ENCODE peak calls at places on chromosome 20, in six cellular contexts. Y, I, C, R, J and S are unnamed samples.

GRCh38 chr20:52524865-52525264 is 333.3 kb upstream of the ZFP64 start:
- DNase-seq in Y (no peak), I (no peak), C (no peak), R (no peak), J (no peak), S (no peak)

GRCh38 chr20:37520417-37520751 is 666 bp upstream of the NNAT start:
- DNase-seq in Y (no peak), I (no peak), C (no peak), R (no peak), J (no peak), S (no peak)

GRCh38 chr20:33893314-33893713 is 82.2 kb downstream of the CHMP4B start:
- DNase-seq in Y (no peak), I (no peak), C (no peak), R (no peak), J (no peak), S (no peak)

GRCh38 chr20:2637246-2637645 is 15.2 kb upstream of the NOP56 start:
- DNase-seq in Y (no peak), I (no peak), C (no peak), R (no peak), J (no peak), S (no peak)

GRCh38 chr20:51500936-51501335 is 41.6 kb downstream of the NFATC2 start:
- DNase-seq in Y (peak), I (no peak), C (no peak), R (no peak), J (no peak), S (no peak)

GRCh38 chr20:58553841-58554240 is 38.6 kb upstream of the APCDD1L start:
- DNase-seq in Y (no peak), I (no peak), C (no peak), R (no peak), J (no peak), S (no peak)

GRCh38 chr20:46752639-46753235 is 43.3 kb downstream of the SLC2A10 start:
- DNase-seq in Y (peak), I (peak), C (peak), R (peak), J (peak), S (peak)

GRCh38 chr20:4488407-4489339 is 233.0 kb upstream of the PRND start:
- DNase-seq in Y (no peak), I (no peak), C (peak), R (no peak), J (no peak), S (no peak)

GRCh38 chr20:35111141-35111888 is 18.7 kb upstream of the TRPC4AP start:
- DNase-seq in Y (no peak), I (no peak), C (peak), R (no peak), J (no peak), S (no peak)

GRCh38 chr20:3420211-3420707 is 12.8 kb upstream of the DNAAF9 start:
- DNase-seq in Y (peak), I (peak), C (peak), R (peak), J (no peak), S (peak)

GRCh38 chr20:50645253-50646068 is 45.9 kb downstream of the RIPOR3 start:
- DNase-seq in Y (no peak), I (no peak), C (peak), R (peak), J (peak), S (peak)

GRCh38 chr20:11331096-11331495 is 586.6 kb upstream of the BTBD3 start:
- DNase-seq in Y (no peak), I (no peak), C (no peak), R (no peak), J (no peak), S (no peak)

GRCh38 chr20:64086801-64087200 is 2.6 kb upstream of the LKAAEAR1 start:
- DNase-seq in Y (no peak), I (no peak), C (peak), R (no peak), J (no peak), S (no peak)

GRCh38 chr20:34663213-34663943 is 13.5 kb downstream of the PIGU start:
- DNase-seq in Y (no peak), I (no peak), C (no peak), R (no peak), J (no peak), S (no peak)